ENCODE peak calls at places on chromosomes 13 and 19, in six cellular contexts. P, N, B, G, C and L are unnamed samples.

GRCh38 chr19:35890113-35890650 is 10.2 kb downstream of the NFKBID start:
- DNase-seq in P (no peak), N (no peak), B (no peak), G (no peak), C (no peak), L (no peak)

GRCh38 chr19:15696654-15697194 is 23.8 kb downstream of the CYP4F12 start:
- DNase-seq in P (no peak), N (no peak), B (no peak), G (peak), C (no peak), L (no peak)

GRCh38 chr19:16945364-16945714 is 56.5 kb downstream of the F2RL3 start:
- DNase-seq in P (no peak), N (no peak), B (no peak), G (no peak), C (no peak), L (no peak)

GRCh38 chr13:30776661-30777060 is 41.3 kb downstream of the ALOX5AP start:
- DNase-seq in P (no peak), N (no peak), B (no peak), G (no peak), C (no peak), L (no peak)

GRCh38 chr13:87331178-87331577 is 340.0 kb upstream of the SLITRK5 start:
- DNase-seq in P (peak), N (no peak), B (no peak), G (no peak), C (no peak), L (no peak)

GRCh38 chr19:679418-680286 is 3.5 kb downstream of the FSTL3 start:
- DNase-seq in P (peak), N (peak), B (no peak), G (peak), C (no peak), L (no peak)

GRCh38 chr19:6038634-6039405 is 60.9 kb upstream of the RANBP3 start:
- DNase-seq in P (no peak), N (no peak), B (no peak), G (no peak), C (peak), L (peak)

GRCh38 chr19:24048261-24048660 is 38.7 kb upstream of the ZNF254 start:
- DNase-seq in P (no peak), N (no peak), B (no peak), G (no peak), C (no peak), L (no peak)

GRCh38 chr13:91346848-91347211 is 657 bp upstream of the MIR17HG start:
- DNase-seq in P (no peak), N (peak), B (peak), G (no peak), C (peak), L (no peak)

GRCh38 chr13:111503376-111503775 is 182.9 kb downstream of the TEX29 start:
- DNase-seq in P (no peak), N (no peak), B (no peak), G (no peak), C (no peak), L (no peak)

GRCh38 chr13:96991072-96991471 is 3.2 kb downstream of the OXGR1 start:
- DNase-seq in P (no peak), N (no peak), B (no peak), G (no peak), C (no peak), L (no peak)

GRCh38 chr13:23069571-23069970 is 111.2 kb upstream of the SGCG start:
- DNase-seq in P (no peak), N (peak), B (no peak), G (no peak), C (no peak), L (no peak)

GRCh38 chr13:30997697-30998547 is 65.5 kb downstream of the TEX26 start:
- DNase-seq in P (peak), N (no peak), B (no peak), G (no peak), C (no peak), L (no peak)

GRCh38 chr19:6273701-6274601 is 5.8 kb downstream of the MLLT1 start:
- DNase-seq in P (peak), N (peak), B (peak), G (no peak), C (no peak), L (no peak)

GRCh38 chr19:53703361-53703760 is 71.6 kb downstream of the DPRX start:
- DNase-seq in P (no peak), N (no peak), B (no peak), G (no peak), C (no peak), L (no peak)

GRCh38 chr19:8307400-8307964 is 676 bp downstream of the CD320 start:
- DNase-seq in P (no peak), N (no peak), B (no peak), G (no peak), C (no peak), L (no peak)

GRCh38 chr19:49153167-49153809 is 1.9 kb downstream of the HRC start:
- DNase-seq in P (no peak), N (no peak), B (no peak), G (no peak), C (no peak), L (no peak)

GRCh38 chr19:5081441-5082161 is 112.7 kb downstream of the KDM4B start:
- DNase-seq in P (no peak), N (no peak), B (no peak), G (no peak), C (no peak), L (no peak)

DNA sequence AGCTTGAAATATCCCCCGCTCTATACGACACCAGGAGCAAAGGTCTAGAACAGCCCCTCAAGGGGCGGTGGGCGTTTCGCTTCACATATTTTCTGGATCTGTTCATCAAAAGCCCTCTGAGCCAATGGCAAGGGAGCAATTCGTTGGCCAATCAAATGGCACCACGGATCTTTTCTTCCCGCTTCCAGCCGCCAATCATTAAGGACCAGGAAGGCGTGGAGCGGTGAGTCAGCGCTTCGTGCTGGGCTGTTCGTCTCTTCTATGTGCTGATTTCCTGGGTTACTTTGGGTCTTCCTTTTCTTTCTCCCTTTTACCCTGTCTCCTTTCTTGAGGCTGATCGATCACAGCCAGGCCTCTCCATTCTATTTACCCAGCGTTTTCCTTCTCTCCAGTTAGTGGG is at the start of gene NLRP4:
- DNase-seq in P (no peak), N (no peak), B (no peak), G (no peak), C (no peak), L (no peak)
- H3K4me3 ChIP-seq in P (no peak), N (no peak), B (no peak), G (no peak), C (no peak), L (no peak)

DNA sequence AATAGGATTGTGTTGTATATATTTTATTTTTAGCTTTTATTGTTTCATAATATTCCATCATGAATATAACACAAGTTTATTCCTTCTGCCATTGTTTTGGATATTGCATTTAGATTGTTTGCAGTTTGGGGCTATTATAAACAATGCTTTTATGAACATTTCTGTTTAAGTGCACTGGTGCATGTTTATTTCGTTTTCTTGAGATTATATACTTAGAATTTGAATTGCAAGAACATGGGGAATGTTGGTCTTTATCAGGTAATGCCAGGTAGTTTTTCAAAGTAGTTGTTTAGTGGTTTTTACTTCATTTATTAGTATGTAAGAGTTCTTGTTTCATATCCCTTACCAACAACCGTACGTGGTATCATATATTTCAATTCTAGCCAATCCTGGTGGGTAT is 4.3 kb downstream of the LSM14A start:
- DNase-seq in P (no peak), N (no peak), B (no peak), G (no peak), C (no peak), L (no peak)
- H3K4me3 ChIP-seq in P (no peak), N (no peak), B (no peak), G (no peak), C (peak), L (peak)

GRCh38 chr13:60165391-60166099 is 1.8 kb upstream of the DIAPH3 start:
- DNase-seq in P (no peak), N (peak), B (no peak), G (no peak), C (no peak), L (no peak)
- H3K4me3 ChIP-seq in P (peak), N (peak), B (peak), G (peak), C (no peak), L (no peak)

GRCh38 chr13:41670873-41671443 is 213.6 kb downstream of the RGCC start:
- DNase-seq in P (no peak), N (no peak), B (no peak), G (no peak), C (no peak), L (no peak)
- H3K4me3 ChIP-seq in P (no peak), N (no peak), B (no peak), G (no peak), C (no peak), L (no peak)

DNA sequence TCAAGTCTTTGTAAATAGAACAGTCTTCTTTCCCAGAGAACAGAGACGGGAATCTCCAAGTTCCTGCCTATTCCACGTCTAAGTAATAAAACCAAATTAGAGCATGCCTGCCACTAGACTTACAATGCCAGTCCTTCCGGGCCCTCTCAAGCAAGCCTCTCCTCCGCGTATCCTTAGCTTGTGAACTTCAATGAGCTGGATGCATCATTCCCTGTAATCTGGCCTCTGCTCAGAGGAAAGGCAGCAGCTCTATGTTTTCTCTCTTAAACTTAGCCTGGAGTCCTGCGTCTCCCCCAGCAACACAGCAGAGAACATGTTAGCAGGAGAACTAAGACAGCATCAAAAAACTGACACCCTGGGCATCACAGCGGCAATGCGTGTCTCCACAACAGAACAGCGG is 8.2 kb downstream of the NALCN start:
- DNase-seq in P (no peak), N (no peak), B (no peak), G (no peak), C (no peak), L (no peak)
- H3K4me3 ChIP-seq in P (no peak), N (no peak), B (no peak), G (no peak), C (no peak), L (no peak)